ENCODE peak calls at places on chromosomes 11 and 22, in five cellular contexts. U is iPS DF 6.9, G is GM23338, I is MM.1S, C is mammary epithelial cell. L is an unnamed sample.

GRCh38 chr11:134519390-134519750 is 107.3 kb upstream of the B3GAT1 start:
- DNase-seq in U (no peak), G (no peak), I (no peak), C (no peak), L (no peak)

GRCh38 chr11:117074122-117074521 is 24.1 kb downstream of the SIK3 start:
- DNase-seq in U (no peak), G (no peak), I (no peak), C (no peak), L (no peak)

GRCh38 chr11:73170140-73170539 is 28.0 kb upstream of the FCHSD2 start:
- DNase-seq in U (no peak), G (no peak), I (no peak), C (no peak), L (no peak)

GRCh38 chr11:108780119-108780518 is 115.2 kb downstream of the DDX10 start:
- DNase-seq in U (no peak), G (no peak), I (no peak), C (no peak), L (no peak)

GRCh38 chr11:35814026-35814425 is 129.8 kb upstream of the LDLRAD3 start:
- DNase-seq in U (no peak), G (no peak), I (no peak), C (peak), L (no peak)

GRCh38 chr11:124971810-124972209 is 17.8 kb downstream of the CCDC15 start:
- DNase-seq in U (no peak), G (no peak), I (no peak), C (no peak), L (no peak)

GRCh38 chr11:43282607-43283440 is 29.0 kb upstream of the API5 start:
- DNase-seq in U (no peak), G (peak), I (peak), C (peak), L (no peak)

GRCh38 chr11:3203221-3204043 is 15.2 kb downstream of the MRGPRG start:
- DNase-seq in U (no peak), G (peak), I (no peak), C (peak), L (no peak)

GRCh38 chr22:38628444-38628843 is 27.7 kb downstream of the FAM227A start:
- DNase-seq in U (no peak), G (no peak), I (no peak), C (no peak), L (no peak)

GRCh38 chr11:12692238-12693074 is 18.2 kb downstream of the TEAD1 start:
- DNase-seq in U (no peak), G (no peak), I (no peak), C (peak), L (no peak)

GRCh38 chr11:61004841-61005240 is 33.4 kb downstream of the CD6 start:
- DNase-seq in U (no peak), G (no peak), I (no peak), C (no peak), L (no peak)
- H3K4me3 ChIP-seq in U (no peak), G (no peak), I (no peak), C (no peak), L (no peak)

DNA sequence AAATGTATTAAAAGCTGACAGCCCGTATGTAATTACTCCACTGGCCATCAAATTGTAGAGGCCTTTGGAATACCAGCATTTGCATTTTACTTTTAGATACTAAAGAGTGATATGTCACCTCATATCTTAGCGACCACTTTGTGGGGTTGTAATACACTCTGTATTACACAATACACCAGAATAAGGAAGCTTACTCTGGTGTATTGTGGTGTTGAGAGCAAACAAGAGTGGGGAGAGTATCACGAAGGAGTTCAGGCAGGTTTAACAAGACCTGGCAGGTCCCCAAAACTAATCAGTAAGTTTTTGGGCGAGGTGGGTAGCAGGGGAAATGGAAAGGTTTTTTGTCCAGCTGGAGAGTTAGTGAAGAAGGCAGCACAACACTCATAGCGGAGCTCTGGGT is 3.2 kb downstream of the NUP50 start:
- DNase-seq in U (no peak), G (no peak), I (no peak), C (no peak), L (no peak)
- H3K4me3 ChIP-seq in U (no peak), G (no peak), I (no peak), C (no peak), L (no peak)

GRCh38 chr11:75851203-75851602 is 36.2 kb downstream of the UVRAG start:
- DNase-seq in U (no peak), G (no peak), I (no peak), C (no peak), L (no peak)
- H3K4me3 ChIP-seq in U (no peak), G (no peak), I (no peak), C (no peak), L (no peak)

GRCh38 chr11:98965358-98965757 is 55.4 kb upstream of the CNTN5 start:
- DNase-seq in U (no peak), G (no peak), I (peak), C (no peak), L (no peak)

GRCh38 chr11:98967005-98967404 is 53.7 kb upstream of the CNTN5 start:
- DNase-seq in U (no peak), G (no peak), I (no peak), C (no peak), L (no peak)

GRCh38 chr11:98964146-98964545 is 56.6 kb upstream of the CNTN5 start:
- DNase-seq in U (no peak), G (no peak), I (no peak), C (no peak), L (no peak)

DNA sequence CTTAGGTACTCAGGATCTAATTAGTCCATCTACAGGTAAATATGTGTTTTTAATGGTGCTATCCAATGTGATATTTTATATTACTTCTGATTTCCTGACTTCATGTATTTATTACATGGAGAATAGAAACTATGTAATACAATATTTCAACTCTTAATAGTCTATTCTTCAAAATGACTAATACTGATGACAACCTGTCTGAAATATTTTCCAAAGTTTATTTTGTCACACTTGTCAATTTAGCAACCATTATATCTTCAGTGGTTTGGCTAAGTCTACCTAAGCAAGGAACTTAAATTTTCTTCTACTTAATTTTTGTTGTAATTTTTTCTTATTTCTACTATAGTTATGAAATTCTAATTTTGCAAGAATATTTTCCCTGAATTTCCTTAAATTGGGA is 55.0 kb upstream of the CNTN5 start:
- DNase-seq in U (no peak), G (no peak), I (no peak), C (no peak), L (no peak)
- H3K4me3 ChIP-seq in U (no peak), G (no peak), I (no peak), C (no peak), L (no peak)

DNA sequence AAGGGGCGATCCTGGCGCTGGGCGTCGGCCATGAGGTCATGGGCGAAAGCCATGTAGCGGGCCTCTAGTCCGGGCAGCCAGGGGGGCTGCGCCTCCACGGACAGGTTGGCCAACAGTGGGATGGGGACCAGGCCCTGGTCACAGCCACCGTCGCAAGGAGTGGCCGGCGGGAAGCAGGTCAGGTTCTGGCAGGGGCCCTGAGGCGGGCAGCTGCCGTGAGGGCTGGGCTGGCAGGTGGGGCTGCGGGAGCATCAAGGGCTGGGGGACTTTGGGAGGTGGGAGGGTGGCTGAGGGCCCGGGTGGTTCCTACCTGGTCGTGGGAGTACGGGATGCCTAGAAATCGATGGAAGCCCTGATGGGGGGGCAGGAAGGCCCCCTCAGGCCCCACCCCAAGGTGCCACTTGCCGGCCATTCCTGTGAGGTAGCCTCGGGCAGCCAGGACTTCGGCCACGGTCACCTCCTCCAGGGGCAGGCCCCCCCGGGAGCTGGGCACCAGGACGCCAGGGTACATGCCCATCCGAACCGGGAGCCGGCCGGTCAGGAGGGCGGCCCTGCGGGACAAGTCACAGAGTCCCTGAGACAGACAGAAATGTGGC is 998 bp downstream of the ARSA start:
- DNase-seq in U (no peak), G (no peak), I (no peak), C (no peak), L (no peak)
- H3K4me3 ChIP-seq in U (no peak), G (peak), I (peak), C (peak), L (peak)

L was measured in GM12864.